ENCODE peak calls at places on chromosomes 2 and 18, in eight cellular contexts. D, R, X, P, C, A, G and K are unnamed samples.

GRCh38 chr2:224563537-224563936 is 21.6 kb downstream of the CUL3 start:
- DNase-seq in R (no peak), G (no peak), A (no peak), P (no peak), X (no peak), D (no peak), C (peak), K (no peak)

GRCh38 chr2:177229448-177230242 is 17.1 kb downstream of the HNRNPA3 start:
- DNase-seq in C (no peak), P (no peak), X (no peak), D (no peak), R (no peak), A (no peak), G (no peak), K (no peak)

GRCh38 chr2:128228894-128229293 is 89.8 kb downstream of the HS6ST1 start:
- DNase-seq in A (no peak), C (no peak), D (no peak), G (no peak), X (no peak), R (no peak), P (no peak), K (no peak)

GRCh38 chr2:8169443-8169842 is 512.4 kb upstream of the ID2 start:
- DNase-seq in P (no peak), R (no peak), X (no peak), G (no peak), A (no peak), C (peak), D (peak), K (no peak)

GRCh38 chr18:68608861-68609465 is 105.9 kb downstream of the TMX3 start:
- DNase-seq in A (no peak), G (no peak), R (no peak), P (no peak), X (no peak), C (no peak), D (no peak), K (no peak)

GRCh38 chr2:149611100-149611820 is 23.7 kb upstream of the MMADHC start:
- DNase-seq in D (no peak), G (no peak), R (peak), P (no peak), C (no peak), X (no peak), A (no peak), K (no peak)

GRCh38 chr2:70515938-70516337 is 37.7 kb downstream of the TGFA start:
- DNase-seq in R (peak), D (no peak), G (no peak), X (no peak), C (no peak), A (no peak), P (no peak), K (no peak)

GRCh38 chr2:64839844-64840243 is 149.4 kb upstream of the SLC1A4 start:
- DNase-seq in R (no peak), A (no peak), D (no peak), C (no peak), P (no peak), G (no peak), X (peak), K (peak)

GRCh38 chr2:47033102-47033880 is 117.7 kb upstream of the MCFD2 start:
- DNase-seq in X (no peak), C (no peak), D (peak), G (no peak), P (no peak), A (no peak), R (peak), K (no peak)

GRCh38 chr2:135963841-135964240 is 21.6 kb downstream of the DARS1 start:
- DNase-seq in R (no peak), G (no peak), A (no peak), D (peak), X (no peak), P (no peak), C (no peak), K (no peak)

GRCh38 chr2:136693966-136694365 is 71.4 kb upstream of the THSD7B start:
- DNase-seq in C (no peak), X (no peak), P (no peak), R (peak), D (no peak), A (no peak), G (no peak), K (no peak)

GRCh38 chr18:69992776-69993175 is 45.1 kb upstream of the CD226 start:
- DNase-seq in C (peak), P (no peak), A (no peak), G (no peak), R (no peak), D (peak), X (no peak), K (no peak)

GRCh38 chr2:232521098-232521497 is 910 bp downstream of the PRSS56 start:
- DNase-seq in R (no peak), G (no peak), P (no peak), X (no peak), C (no peak), D (no peak), A (no peak), K (no peak)

GRCh38 chr2:6310186-6310909 is 555.4 kb downstream of the CMPK2 start:
- DNase-seq in D (no peak), R (no peak), A (no peak), C (no peak), X (no peak), P (no peak), G (no peak), K (no peak)

GRCh38 chr18:49285627-49286026 is 174.8 kb downstream of the DYM start:
- DNase-seq in X (no peak), C (no peak), P (no peak), G (no peak), R (no peak), D (no peak), A (no peak), K (no peak)
- TF ChIP-seq CTCF in X (no peak), C (no peak), P (no peak), G (no peak), R (no peak), D (no peak), A (no peak), K (no peak)

GRCh38 chr18:11970466-11971220 is 10.7 kb upstream of the IMPA2 start:
- DNase-seq in D (no peak), P (no peak), C (peak), X (no peak), G (no peak), A (no peak), R (no peak), K (no peak)
- TF ChIP-seq CTCF in D (no peak), P (no peak), C (no peak), X (no peak), G (no peak), A (no peak), R (no peak), K (no peak)

GRCh38 chr2:207896525-207897295 is 127.0 kb upstream of the FZD5 start:
- DNase-seq in D (peak), P (no peak), C (no peak), X (no peak), A (no peak), G (peak), R (peak), K (no peak)
- TF ChIP-seq CTCF in D (peak), P (no peak), C (peak), X (no peak), A (no peak), G (no peak), R (peak), K (peak)

GRCh38 chr18:36576339-36576738 is 252.5 kb downstream of the TPGS2 start:
- DNase-seq in X (no peak), R (no peak), C (no peak), A (no peak), D (no peak), P (no peak), G (no peak), K (no peak)

GRCh38 chr18:36567800-36568199 is 261.0 kb downstream of the TPGS2 start:
- DNase-seq in A (no peak), R (no peak), P (no peak), G (no peak), D (no peak), X (no peak), C (no peak), K (no peak)

GRCh38 chr18:36568487-36568886 is 260.3 kb downstream of the TPGS2 start:
- DNase-seq in G (no peak), R (no peak), A (no peak), X (no peak), P (no peak), D (no peak), C (peak), K (no peak)

DNA sequence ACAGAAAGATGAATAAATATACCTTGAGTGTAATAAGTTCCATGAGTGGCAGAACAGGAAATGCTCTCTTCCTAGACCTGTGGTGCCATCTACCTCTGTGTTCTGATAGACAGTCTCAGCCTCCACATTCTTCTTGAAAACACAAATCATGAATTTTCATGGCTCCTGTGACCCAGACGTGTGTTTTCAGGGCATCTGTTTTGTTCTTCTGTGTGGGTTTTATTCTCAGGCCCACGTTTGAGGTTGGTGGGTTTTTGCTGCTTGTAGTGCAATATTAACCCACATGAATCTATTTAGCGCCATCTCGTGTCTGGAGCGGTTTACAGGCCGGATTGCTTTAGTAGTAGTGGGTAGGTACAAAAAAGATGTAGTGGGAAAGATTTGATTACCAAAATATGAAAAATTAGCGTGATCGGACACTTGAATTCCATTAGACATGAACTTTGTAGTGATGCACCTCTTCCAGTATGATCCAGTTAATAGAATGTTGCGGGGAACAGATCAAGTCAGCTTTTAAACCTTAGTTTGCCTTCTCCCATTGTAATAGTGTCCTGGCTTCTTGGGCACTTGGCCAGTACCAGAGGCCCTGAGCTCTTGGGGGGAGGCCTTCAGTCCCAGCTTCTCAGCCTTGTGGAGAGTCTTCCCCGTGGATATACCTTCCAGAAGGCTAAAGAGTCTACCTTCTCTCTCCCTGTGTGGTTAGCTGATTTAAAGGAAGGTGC is 256.5 kb downstream of the TPGS2 start:
- DNase-seq in P (peak), G (peak), D (peak), A (peak), C (peak), R (peak), X (peak), K (peak)
- TF ChIP-seq CTCF in P (peak), G (peak), D (peak), A (no peak), C (peak), R (peak), X (peak), K (peak)

GRCh38 chr2:36490749-36491148 is 107.2 kb downstream of the FEZ2 start:
- DNase-seq in D (no peak), C (no peak), R (no peak), A (no peak), X (no peak), P (no peak), G (no peak), K (no peak)

GRCh38 chr2:36493221-36493620 is 104.7 kb downstream of the FEZ2 start:
- DNase-seq in A (no peak), C (no peak), D (peak), R (no peak), X (no peak), G (no peak), P (no peak), K (no peak)

GRCh38 chr2:36489296-36489695 is 108.7 kb downstream of the FEZ2 start:
- DNase-seq in P (no peak), D (peak), A (no peak), C (peak), R (no peak), G (no peak), X (no peak), K (no peak)

GRCh38 chr2:36487947-36488346 is 110.0 kb downstream of the FEZ2 start:
- DNase-seq in A (no peak), P (no peak), G (no peak), X (no peak), C (no peak), D (peak), R (no peak), K (no peak)

GRCh38 chr2:36492216-36492945 is 105.6 kb downstream of the FEZ2 start:
- DNase-seq in G (no peak), A (no peak), C (no peak), D (peak), P (no peak), X (no peak), R (no peak), K (no peak)
- TF ChIP-seq CTCF in G (no peak), A (no peak), C (no peak), D (no peak), P (no peak), X (no peak), R (no peak), K (no peak)

DNA sequence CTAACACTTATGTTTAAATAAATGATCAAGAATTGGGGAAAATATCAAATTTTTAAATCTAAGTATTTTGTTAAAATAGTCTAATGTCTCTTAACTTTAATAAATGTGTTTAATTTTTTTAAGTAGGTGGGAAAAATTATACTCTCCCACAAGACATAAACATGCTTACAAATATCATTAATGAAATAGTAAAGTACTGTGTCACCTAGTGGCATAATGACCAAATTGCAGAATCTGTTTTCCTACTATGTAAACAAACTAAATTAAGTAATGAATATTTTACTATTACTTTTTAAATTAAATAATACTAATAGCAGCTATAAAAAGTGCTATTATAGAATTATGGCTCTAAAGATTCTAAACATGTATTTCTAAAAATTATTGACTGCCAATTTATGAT is 52.0 kb upstream of the CHAC2 start:
- DNase-seq in C (peak), G (peak), D (peak), P (no peak), A (no peak), X (no peak), R (no peak), K (no peak)
- TF ChIP-seq CTCF in C (peak), G (peak), D (peak), P (peak), A (peak), X (peak), R (peak), K (peak)

GRCh38 chr2:237581751-237582746 is 8.5 kb downstream of the RAB17 start:
- DNase-seq in R (peak), X (peak), A (peak), D (peak), C (peak), G (no peak), P (peak), K (peak)
- TF ChIP-seq CTCF in R (peak), X (peak), A (peak), D (peak), C (peak), G (peak), P (peak), K (peak)